ENCODE peak calls at places on chromosome 2, in four cellular contexts. N is adrenal gland, R is Peyer's patch, P is right cardiac atrium. M is an unnamed sample.

GRCh38 chr2:42007596-42007995 is 40.2 kb upstream of the PKDCC start:
- DNase-seq in N (no peak), R (no peak), P (no peak), M (no peak)

GRCh38 chr2:99158599-99158998 is 3.8 kb downstream of the LIPT1 start:
- DNase-seq in R (no peak), N (no peak), P (no peak), M (no peak)

GRCh38 chr2:12089496-12089895 is 343.1 kb downstream of the LPIN1 start:
- DNase-seq in N (no peak), R (no peak), P (no peak), M (no peak)

GRCh38 chr2:47535991-47536390 is 133.0 kb downstream of the MSH2 start:
- DNase-seq in P (no peak), N (peak), R (no peak), M (no peak)

GRCh38 chr2:76427447-76427846 is 716.7 kb upstream of the GCFC2 start:
- DNase-seq in N (no peak), R (no peak), P (no peak), M (no peak)

GRCh38 chr2:641501-642430 is 35.4 kb downstream of the TMEM18 start:
- DNase-seq in N (peak), R (no peak), P (no peak), M (peak)

GRCh38 chr2:190896477-190896876 is 15.9 kb downstream of the GLS start:
- DNase-seq in P (no peak), R (no peak), N (no peak), M (no peak)

GRCh38 chr2:68250196-68250595 is 2.1 kb downstream of the PPP3R1 start:
- DNase-seq in R (no peak), P (no peak), N (no peak), M (no peak)

GRCh38 chr2:234203135-234203984 is 152.9 kb downstream of the SPP2 start:
- DNase-seq in N (peak), R (no peak), P (no peak), M (peak)

GRCh38 chr2:10368491-10369231 is 66.0 kb downstream of the HPCAL1 start:
- DNase-seq in N (peak), P (no peak), R (peak), M (no peak)

GRCh38 chr2:214547931-214548330 is 137.1 kb downstream of the VWC2L start:
- DNase-seq in P (no peak), N (no peak), R (no peak), M (no peak)

GRCh38 chr2:147382322-147382948 is 462.4 kb upstream of the ACVR2A start:
- DNase-seq in N (peak), R (peak), P (no peak), M (peak)

GRCh38 chr2:62653582-62654422 is 51.7 kb upstream of the EHBP1 start:
- DNase-seq in N (no peak), R (no peak), P (no peak), M (peak)
- H3K27ac ChIP-seq in N (no peak), R (no peak), P (no peak), M (no peak)

DNA sequence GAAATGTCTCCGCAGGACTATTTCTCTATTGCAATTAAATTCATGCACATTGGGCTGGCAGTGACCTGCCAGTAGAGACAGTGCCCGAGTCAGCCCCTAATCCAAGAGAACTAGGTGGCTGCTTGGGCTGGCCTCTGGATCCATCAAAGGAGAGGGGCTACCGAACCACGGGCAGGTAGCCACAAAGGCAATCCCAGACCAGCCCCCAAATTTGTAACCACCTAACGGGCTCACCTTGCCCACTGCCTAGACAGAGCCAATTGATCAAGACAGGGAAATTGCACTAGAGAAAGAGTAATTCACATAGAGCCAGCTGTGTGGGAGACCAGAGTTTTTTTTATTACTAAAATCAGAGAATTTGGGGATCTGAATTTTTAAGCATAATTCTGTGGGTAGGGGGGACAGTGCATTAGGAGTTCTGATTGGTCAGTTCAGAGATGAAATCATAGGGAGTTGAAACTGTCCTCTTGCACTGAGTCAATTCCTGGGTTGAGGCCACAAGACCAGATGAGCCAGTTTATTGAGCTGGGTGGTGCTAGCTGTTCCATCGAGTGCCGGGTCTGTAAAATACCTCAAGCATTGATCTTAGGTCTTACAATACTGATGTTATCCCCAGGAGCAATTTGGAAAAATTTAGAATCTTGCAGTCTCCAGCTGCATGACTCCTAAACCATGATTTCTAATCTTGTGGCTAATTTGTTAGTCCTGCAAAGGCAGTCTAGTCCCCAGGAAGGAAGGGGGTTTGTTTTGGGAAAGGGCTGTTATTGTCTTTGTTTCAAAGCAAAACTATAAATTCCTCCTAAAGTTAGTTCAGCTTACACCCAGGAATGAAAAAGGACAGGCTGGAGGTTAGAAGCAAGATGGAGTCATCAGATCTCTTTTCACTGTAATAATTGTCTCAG is 260.4 kb upstream of the SP5 start:
- DNase-seq in R (no peak), N (no peak), P (no peak), M (no peak)
- H3K27ac ChIP-seq in R (no peak), N (no peak), P (no peak), M (no peak)

GRCh38 chr2:181123798-181124217 is 143.4 kb downstream of the UBE2E3 start:
- DNase-seq in P (no peak), N (no peak), R (no peak), M (peak)
- H3K27ac ChIP-seq in P (no peak), N (no peak), R (peak), M (peak)

GRCh38 chr2:168482245-168482644 is 26.2 kb downstream of the CERS6 start:
- DNase-seq in R (no peak), P (no peak), N (no peak), M (no peak)

GRCh38 chr2:168490916-168491605 is 35.0 kb downstream of the CERS6 start:
- DNase-seq in P (no peak), N (no peak), R (no peak), M (no peak)

GRCh38 chr2:168482952-168483831 is 27.1 kb downstream of the CERS6 start:
- DNase-seq in N (no peak), P (no peak), R (no peak), M (no peak)

GRCh38 chr2:168490015-168490874 is 34.2 kb downstream of the CERS6 start:
- DNase-seq in R (no peak), P (no peak), N (no peak), M (peak)

DNA sequence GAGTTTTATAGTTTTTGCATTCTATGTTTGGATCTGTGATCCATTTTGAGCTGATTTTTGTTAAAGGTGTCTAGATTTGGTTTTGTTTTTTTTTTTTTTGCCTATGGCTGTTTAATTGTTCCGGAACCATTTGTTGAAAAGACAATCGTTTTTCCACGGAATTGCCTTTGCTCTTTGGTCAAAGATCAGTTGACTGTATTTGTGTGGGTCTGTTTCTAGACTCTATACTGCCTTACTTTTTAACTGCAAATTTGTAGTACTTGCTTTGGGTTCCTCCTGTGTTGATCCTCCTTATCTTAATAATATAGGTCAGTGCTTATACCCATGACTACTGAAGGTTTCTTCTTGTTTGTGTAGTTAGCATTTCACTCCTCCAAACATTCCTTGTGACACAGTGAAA is 30.4 kb downstream of the CERS6 start:
- DNase-seq in P (no peak), N (no peak), R (no peak), M (peak)
- H3K27ac ChIP-seq in P (no peak), N (no peak), R (no peak), M (no peak)